ENCODE peak calls at places on chromosomes 16 and 17, in six cellular contexts. R is amniotic stem cell, T is head of caudate nucleus, E is glutamatergic neuron, F is cardiac muscle cell, X is left ventricle myocardium inferior. Z is an unnamed sample.

GRCh38 chr16:55370762-55371482 is 46.9 kb downstream of the IRX6 start:
- DNase-seq in X (peak), F (peak), T (peak), R (peak), E (peak), Z (no peak)

GRCh38 chr16:86997058-86997457 is 320.1 kb downstream of the C16orf95 start:
- DNase-seq in R (no peak), T (no peak), E (no peak), X (no peak), F (no peak), Z (no peak)

GRCh38 chr17:2706911-2707510 is 4.6 kb downstream of the CLUH start:
- DNase-seq in E (no peak), T (no peak), X (no peak), F (no peak), R (no peak), Z (no peak)

GRCh38 chr16:75044800-75045361 is 46.1 kb downstream of the ZNRF1 start:
- DNase-seq in X (peak), F (no peak), R (no peak), E (no peak), T (no peak), Z (no peak)

GRCh38 chr17:58875261-58875660 is 119.6 kb downstream of the PPM1E start:
- DNase-seq in E (no peak), T (no peak), X (no peak), R (no peak), F (no peak), Z (no peak)

GRCh38 chr17:37510056-37510455 is 20.4 kb downstream of the DUSP14 start:
- DNase-seq in E (no peak), F (no peak), X (no peak), T (no peak), R (no peak), Z (no peak)

GRCh38 chr17:4751925-4752324 is 12.2 kb upstream of the CXCL16 start:
- DNase-seq in T (no peak), E (no peak), F (no peak), X (no peak), R (no peak), Z (no peak)

GRCh38 chr17:9644910-9645751 is at the start of gene USP43:
- DNase-seq in E (peak), T (peak), F (peak), R (no peak), X (no peak), Z (no peak)

GRCh38 chr16:28544998-28545397 is 6.2 kb upstream of the NUPR1 start:
- DNase-seq in F (no peak), X (no peak), T (no peak), R (no peak), E (no peak), Z (no peak)

GRCh38 chr17:45221081-45221996 is at the start of gene FMNL1:
- DNase-seq in R (no peak), X (peak), E (peak), T (no peak), F (no peak), Z (no peak)

GRCh38 chr16:17768257-17768656 is 297.5 kb upstream of the XYLT1 start:
- DNase-seq in T (no peak), E (no peak), R (no peak), X (no peak), F (no peak), Z (no peak)

GRCh38 chr17:67594115-67594878 is 123.4 kb upstream of the NOL11 start:
- DNase-seq in R (no peak), F (no peak), E (no peak), X (no peak), T (no peak), Z (no peak)

GRCh38 chr16:4465977-4466779 is 8.2 kb downstream of the NMRAL1 start:
- DNase-seq in R (no peak), T (no peak), E (no peak), F (no peak), X (peak), Z (no peak)

GRCh38 chr17:6420173-6420641 is 14.7 kb downstream of the AIPL1 start:
- DNase-seq in R (no peak), E (peak), T (no peak), F (peak), X (no peak), Z (no peak)

GRCh38 chr17:35432176-35433074 is at the start of gene SLFN12:
- DNase-seq in E (no peak), R (peak), T (peak), F (peak), X (peak), Z (no peak)

GRCh38 chr16:12868169-12868568 is 33.2 kb upstream of the SHISA9 start:
- DNase-seq in R (no peak), F (no peak), E (peak), X (no peak), T (no peak), Z (no peak)

GRCh38 chr16:88616320-88616719 is 22.1 kb upstream of the IL17C start:
- DNase-seq in X (no peak), T (no peak), F (no peak), E (no peak), R (no peak), Z (no peak)